ENCODE peak calls at places on chromosomes 13 and 19, in six cellular contexts. D is foreskin fibroblast, C is breast epithelium, M is fibroblast of lung, Z is AG04450, L is Karpas-422. V is an unnamed sample.

GRCh38 chr13:84265365-84265764 is 383.1 kb upstream of the SLITRK1 start:
- DNase-seq in D (no peak), C (no peak), M (no peak), Z (no peak), L (no peak), V (no peak)

GRCh38 chr13:24254151-24254810 is 55.1 kb upstream of the C1QTNF9 start:
- DNase-seq in D (peak; percentile 32), C (no peak), M (peak; percentile 55), Z (peak; percentile 10), L (no peak), V (no peak)

GRCh38 chr19:16585808-16586476 is 13.7 kb upstream of the SLC35E1 start:
- DNase-seq in D (no peak), C (no peak), M (no peak), Z (no peak), L (peak; percentile 81), V (peak; percentile 27)

GRCh38 chr19:56566904-56567273 is 379 bp upstream of the ZNF470 start:
- DNase-seq in D (peak; percentile 29), C (peak; percentile 52), M (peak; percentile 44), Z (no peak), L (no peak), V (peak; percentile 49)

GRCh38 chr19:15124572-15125231 is 17.5 kb downstream of the SYDE1 start:
- DNase-seq in D (no peak), C (no peak), M (no peak), Z (no peak), L (peak; percentile 63), V (no peak)

GRCh38 chr13:112457485-112457884 is 81.3 kb downstream of the SPACA7 start:
- DNase-seq in D (no peak), C (no peak), M (no peak), Z (no peak), L (no peak), V (no peak)

GRCh38 chr13:27137759-27138158 is 33.9 kb downstream of the USP12 start:
- DNase-seq in D (no peak), C (no peak), M (no peak), Z (no peak), L (no peak), V (no peak)

GRCh38 chr19:12783849-12784393 is 7.4 kb upstream of the JUNB start:
- DNase-seq in D (no peak), C (no peak), M (no peak), Z (no peak), L (no peak), V (no peak)

GRCh38 chr19:13165091-13165997 is 15.1 kb downstream of the IER2 start:
- DNase-seq in D (no peak), C (no peak), M (peak; percentile 22), Z (no peak), L (peak; percentile 32), V (no peak)

GRCh38 chr19:40982594-40983101 is 8.4 kb upstream of the CYP2B6 start:
- DNase-seq in D (peak; percentile 25), C (no peak), M (peak; percentile 1), Z (no peak), L (no peak), V (no peak)

GRCh38 chr19:40523322-40524047 is 53.2 kb upstream of the SHKBP1 start:
- DNase-seq in D (peak; percentile 21), C (no peak), M (peak; percentile 37), Z (no peak), L (peak; percentile 92), V (peak; percentile 93)

GRCh38 chr13:84430441-84430840 is 548.2 kb upstream of the SLITRK1 start:
- DNase-seq in D (no peak), C (no peak), M (no peak), Z (no peak), L (no peak), V (no peak)

GRCh38 chr19:49297403-49297802 is 27.6 kb downstream of the SLC6A16 start:
- DNase-seq in D (no peak), C (no peak), M (peak; percentile 52), Z (peak; percentile 46), L (no peak), V (no peak)

GRCh38 chr19:35262101-35262761 is 6.5 kb upstream of the USF2 start:
- DNase-seq in D (no peak), C (peak; percentile 37), M (no peak), Z (no peak), L (no peak), V (no peak)

GRCh38 chr19:3455960-3456601 is 24.2 kb downstream of the SMIM24 start:
- DNase-seq in D (no peak), C (no peak), M (peak; percentile 25), Z (no peak), L (no peak), V (no peak)

GRCh38 chr13:113787694-113788093 is 28.7 kb downstream of the TMEM255B start:
- DNase-seq in D (no peak), C (no peak), M (no peak), Z (no peak), L (no peak), V (peak; percentile 24)

GRCh38 chr13:113835461-113836274 is 28.2 kb downstream of the GAS6 start:
- DNase-seq in D (peak; percentile 92), C (no peak), M (peak; percentile 75), Z (peak; percentile 47), L (no peak), V (no peak)

GRCh38 chr19:54137913-54138776 is 583 bp downstream of the CNOT3 start:
- DNase-seq in D (no peak), C (no peak), M (no peak), Z (no peak), L (peak; percentile 85), V (no peak)

GRCh38 chr19:8731428-8732169 is 10.2 kb downstream of the OR2Z1 start:
- DNase-seq in D (no peak), C (no peak), M (no peak), Z (no peak), L (peak; percentile 51), V (no peak)

GRCh38 chr13:91153372-91153771 is 194.1 kb upstream of the MIR17HG start:
- DNase-seq in D (no peak), C (no peak), M (no peak), Z (no peak), L (no peak), V (no peak)

GRCh38 chr13:113854238-113855011 is 9.5 kb downstream of the GAS6 start:
- DNase-seq in D (peak; percentile 69), C (peak; percentile 43), M (peak; percentile 79), Z (no peak), L (no peak), V (no peak)

GRCh38 chr13:40664100-40665060 is 2.1 kb downstream of the FOXO1 start:
- DNase-seq in D (peak; percentile 30), C (peak; percentile 66), M (peak; percentile 38), Z (no peak), L (peak; percentile 77), V (peak; percentile 69)

GRCh38 chr13:87878706-87879105 is 207.5 kb downstream of the SLITRK5 start:
- DNase-seq in D (no peak), C (no peak), M (no peak), Z (no peak), L (no peak), V (no peak)

GRCh38 chr19:3423183-3423829 is 56.9 kb downstream of the NFIC start:
- DNase-seq in D (no peak), C (no peak), M (no peak), Z (no peak), L (no peak), V (no peak)

GRCh38 chr13:109840201-109840892 is 54.0 kb upstream of the IRS2 start:
- DNase-seq in D (peak; percentile 85), C (no peak), M (peak; percentile 15), Z (no peak), L (no peak), V (no peak)

GRCh38 chr13:76387561-76387960 is 498.6 kb downstream of the KCTD12 start:
- DNase-seq in D (no peak), C (no peak), M (no peak), Z (no peak), L (no peak), V (no peak)

GRCh38 chr13:61774903-61775302 is 359.3 kb upstream of the PCDH20 start:
- DNase-seq in D (no peak), C (no peak), M (no peak), Z (no peak), L (no peak), V (no peak)

GRCh38 chr13:29817604-29818378 is 32.6 kb downstream of the UBL3 start:
- DNase-seq in D (no peak), C (no peak), M (no peak), Z (no peak), L (peak; percentile 84), V (no peak)

GRCh38 chr13:29815336-29815735 is 35.1 kb downstream of the UBL3 start:
- DNase-seq in D (no peak), C (no peak), M (no peak), Z (no peak), L (no peak), V (no peak)

GRCh38 chr13:29816715-29817114 is 33.7 kb downstream of the UBL3 start:
- DNase-seq in D (no peak), C (no peak), M (no peak), Z (no peak), L (no peak), V (no peak)

GRCh38 chr13:29819157-29819556 is 31.3 kb downstream of the UBL3 start:
- DNase-seq in D (no peak), C (no peak), M (no peak), Z (no peak), L (no peak), V (no peak)
- H3K4me3 ChIP-seq in D (no peak overlapping the region), C (no peak overlapping the region), M (no peak overlapping the region), Z (no peak overlapping the region), L (no peak overlapping the region), V (no peak overlapping the region)

GRCh38 chr19:1748115-1748702 is 5.1 kb upstream of the ONECUT3 start:
- DNase-seq in D (no peak), C (no peak), M (no peak), Z (no peak), L (no peak), V (no peak)

GRCh38 chr19:1747285-1748114 is 5.8 kb upstream of the ONECUT3 start:
- DNase-seq in D (peak; percentile 63), C (no peak), M (peak; percentile 55), Z (no peak), L (no peak), V (no peak)

GRCh38 chr19:1749373-1750342 is 3.6 kb upstream of the ONECUT3 start:
- DNase-seq in D (no peak), C (no peak), M (no peak), Z (no peak), L (no peak), V (peak; percentile 45)

GRCh38 chr19:1750343-1751021 is 2.8 kb upstream of the ONECUT3 start:
- DNase-seq in D (no peak), C (no peak), M (no peak), Z (no peak), L (no peak), V (no peak)

GRCh38 chr19:1748703-1749341 is 4.5 kb upstream of the ONECUT3 start:
- DNase-seq in D (no peak), C (no peak), M (no peak), Z (no peak), L (no peak), V (no peak)
- H3K4me3 ChIP-seq in D (no peak overlapping the region), C (no peak overlapping the region), M (no peak overlapping the region), Z (no peak overlapping the region), L (no peak overlapping the region), V (no peak overlapping the region)

GRCh38 chr13:50303963-50304721 is 288.9 kb downstream of the KCNRG start:
- DNase-seq in D (no peak), C (no peak), M (no peak), Z (no peak), L (no peak), V (no peak)

GRCh38 chr13:50299546-50300249 is 284.5 kb downstream of the KCNRG start:
- DNase-seq in D (no peak), C (no peak), M (no peak), Z (no peak), L (no peak), V (no peak)
- H3K4me3 ChIP-seq in D (no peak overlapping the region), C (no peak overlapping the region), M (no peak overlapping the region), Z (no peak overlapping the region), L (no peak overlapping the region), V (no peak overlapping the region)

GRCh38 chr19:51891193-51891747 is 3.5 kb upstream of the ZNF577 start:
- DNase-seq in D (no peak), C (no peak), M (peak; percentile 7), Z (no peak), L (no peak), V (no peak)
- H3K4me3 ChIP-seq in D (no peak overlapping the region), C (no peak overlapping the region), M (no peak overlapping the region), Z (no peak overlapping the region), L (no peak overlapping the region), V (no peak overlapping the region)

V was measured in pancreas.